ENCODE peak calls at places on chromosomes 1 and 21, in eight cellular contexts. One of them, this sample, is unnamed. For H3K36me3, the result is how much of the 10 kb centered on the place peaks cover.

GRCh38 chr1:204041232-204041767 is 31.6 kb upstream of the SOX13 start:
- DNase-seq in right lobe of liver: no peak
- DNase-seq in transverse colon: no peak
- DNase-seq in trophoblast cell: no peak
- DNase-seq in CD8-positive, alpha-beta memory T cell: no peak
- DNase-seq in uterus: peak
- DNase-seq in left ventricle myocardium inferior: peak
- DNase-seq in brain microvascular endothelial cell: no peak
- DNase-seq in this sample: no peak

GRCh38 chr1:174074757-174075156 is 52.6 kb upstream of the RC3H1 start:
- DNase-seq in right lobe of liver: no peak
- DNase-seq in transverse colon: no peak
- DNase-seq in trophoblast cell: no peak
- DNase-seq in CD8-positive, alpha-beta memory T cell: no peak
- DNase-seq in uterus: no peak
- DNase-seq in left ventricle myocardium inferior: no peak
- DNase-seq in brain microvascular endothelial cell: no peak
- DNase-seq in this sample: no peak

GRCh38 chr1:78340006-78340405 is 150.8 kb upstream of the PTGFR start:
- DNase-seq in right lobe of liver: no peak
- DNase-seq in transverse colon: no peak
- DNase-seq in trophoblast cell: peak
- DNase-seq in CD8-positive, alpha-beta memory T cell: no peak
- DNase-seq in uterus: no peak
- DNase-seq in left ventricle myocardium inferior: no peak
- DNase-seq in brain microvascular endothelial cell: peak
- DNase-seq in this sample: no peak

GRCh38 chr1:1799716-1800115 is 21.4 kb upstream of the NADK start:
- DNase-seq in right lobe of liver: no peak
- DNase-seq in transverse colon: no peak
- DNase-seq in trophoblast cell: no peak
- DNase-seq in CD8-positive, alpha-beta memory T cell: no peak
- DNase-seq in uterus: no peak
- DNase-seq in left ventricle myocardium inferior: no peak
- DNase-seq in brain microvascular endothelial cell: no peak
- DNase-seq in this sample: no peak

GRCh38 chr1:62466982-62467532 is 30.2 kb downstream of the USP1 start:
- DNase-seq in right lobe of liver: no peak
- DNase-seq in transverse colon: no peak
- DNase-seq in trophoblast cell: no peak
- DNase-seq in CD8-positive, alpha-beta memory T cell: no peak
- DNase-seq in uterus: no peak
- DNase-seq in left ventricle myocardium inferior: no peak
- DNase-seq in brain microvascular endothelial cell: no peak
- DNase-seq in this sample: no peak

GRCh38 chr1:112818990-112819689 is 104.0 kb upstream of the PPM1J start:
- DNase-seq in right lobe of liver: no peak
- DNase-seq in transverse colon: no peak
- DNase-seq in trophoblast cell: peak
- DNase-seq in CD8-positive, alpha-beta memory T cell: no peak
- DNase-seq in uterus: no peak
- DNase-seq in left ventricle myocardium inferior: no peak
- DNase-seq in brain microvascular endothelial cell: peak
- DNase-seq in this sample: no peak

GRCh38 chr1:161079436-161080110 is 9.8 kb downstream of the NECTIN4 start:
- DNase-seq in right lobe of liver: no peak
- DNase-seq in transverse colon: no peak
- DNase-seq in trophoblast cell: no peak
- DNase-seq in CD8-positive, alpha-beta memory T cell: no peak
- DNase-seq in uterus: no peak
- DNase-seq in left ventricle myocardium inferior: no peak
- DNase-seq in brain microvascular endothelial cell: no peak
- DNase-seq in this sample: no peak

GRCh38 chr21:34844924-34845238 is 176.1 kb downstream of the CLIC6 start:
- DNase-seq in right lobe of liver: no peak
- DNase-seq in transverse colon: no peak
- DNase-seq in trophoblast cell: no peak
- DNase-seq in CD8-positive, alpha-beta memory T cell: no peak
- DNase-seq in uterus: no peak
- DNase-seq in left ventricle myocardium inferior: no peak
- DNase-seq in brain microvascular endothelial cell: no peak
- DNase-seq in this sample: no peak

GRCh38 chr1:156957634-156958033 is 37.2 kb downstream of the LRRC71 start:
- DNase-seq in right lobe of liver: no peak
- DNase-seq in transverse colon: no peak
- DNase-seq in trophoblast cell: peak
- DNase-seq in CD8-positive, alpha-beta memory T cell: no peak
- DNase-seq in uterus: no peak
- DNase-seq in left ventricle myocardium inferior: no peak
- DNase-seq in brain microvascular endothelial cell: no peak
- DNase-seq in this sample: no peak

GRCh38 chr1:192660613-192661012 is 24.7 kb downstream of the RGS13 start:
- DNase-seq in right lobe of liver: no peak
- DNase-seq in transverse colon: no peak
- DNase-seq in trophoblast cell: no peak
- DNase-seq in CD8-positive, alpha-beta memory T cell: no peak
- DNase-seq in uterus: no peak
- DNase-seq in left ventricle myocardium inferior: no peak
- DNase-seq in brain microvascular endothelial cell: no peak
- DNase-seq in this sample: no peak

GRCh38 chr1:11563560-11564069 is 84.7 kb downstream of the DISP3 start:
- DNase-seq in right lobe of liver: no peak
- DNase-seq in transverse colon: no peak
- DNase-seq in trophoblast cell: no peak
- DNase-seq in CD8-positive, alpha-beta memory T cell: no peak
- DNase-seq in uterus: no peak
- DNase-seq in left ventricle myocardium inferior: no peak
- DNase-seq in brain microvascular endothelial cell: no peak
- DNase-seq in this sample: no peak

GRCh38 chr1:173206816-173207595 is at the start of gene TNFSF4:
- DNase-seq in right lobe of liver: no peak
- DNase-seq in transverse colon: no peak
- DNase-seq in trophoblast cell: peak
- DNase-seq in CD8-positive, alpha-beta memory T cell: no peak
- DNase-seq in uterus: peak
- DNase-seq in left ventricle myocardium inferior: peak
- DNase-seq in brain microvascular endothelial cell: no peak
- DNase-seq in this sample: no peak

GRCh38 chr1:171748651-171749050 is 6.8 kb upstream of the VAMP4 start:
- DNase-seq in right lobe of liver: no peak
- DNase-seq in transverse colon: no peak
- DNase-seq in trophoblast cell: no peak
- DNase-seq in CD8-positive, alpha-beta memory T cell: no peak
- DNase-seq in uterus: no peak
- DNase-seq in left ventricle myocardium inferior: no peak
- DNase-seq in brain microvascular endothelial cell: no peak
- DNase-seq in this sample: no peak

GRCh38 chr1:229412056-229412455 is 21.8 kb downstream of the ACTA1 start:
- DNase-seq in right lobe of liver: no peak
- DNase-seq in transverse colon: no peak
- DNase-seq in trophoblast cell: peak
- DNase-seq in CD8-positive, alpha-beta memory T cell: no peak
- DNase-seq in uterus: no peak
- DNase-seq in left ventricle myocardium inferior: no peak
- DNase-seq in brain microvascular endothelial cell: no peak
- DNase-seq in this sample: no peak

GRCh38 chr1:208510192-208510952 is 266.2 kb upstream of the PLXNA2 start:
- DNase-seq in right lobe of liver: no peak
- DNase-seq in transverse colon: no peak
- DNase-seq in trophoblast cell: peak
- DNase-seq in CD8-positive, alpha-beta memory T cell: no peak
- DNase-seq in uterus: no peak
- DNase-seq in left ventricle myocardium inferior: no peak
- DNase-seq in brain microvascular endothelial cell: peak
- DNase-seq in this sample: no peak

GRCh38 chr1:171434717-171435346 is 50.5 kb upstream of the PRRC2C start:
- DNase-seq in right lobe of liver: no peak
- DNase-seq in transverse colon: no peak
- DNase-seq in trophoblast cell: peak
- DNase-seq in CD8-positive, alpha-beta memory T cell: no peak
- DNase-seq in uterus: peak
- DNase-seq in left ventricle myocardium inferior: no peak
- DNase-seq in brain microvascular endothelial cell: peak
- DNase-seq in this sample: no peak

GRCh38 chr1:247295746-247296145 is 35.9 kb downstream of the ZNF496 start:
- DNase-seq in right lobe of liver: no peak
- DNase-seq in transverse colon: no peak
- DNase-seq in trophoblast cell: no peak
- DNase-seq in CD8-positive, alpha-beta memory T cell: no peak
- DNase-seq in uterus: no peak
- DNase-seq in left ventricle myocardium inferior: no peak
- DNase-seq in brain microvascular endothelial cell: no peak
- DNase-seq in this sample: no peak

GRCh38 chr21:32306021-32306780 is 7.5 kb downstream of the MRAP start:
- DNase-seq in right lobe of liver: no peak
- DNase-seq in transverse colon: no peak
- DNase-seq in trophoblast cell: no peak
- DNase-seq in CD8-positive, alpha-beta memory T cell: no peak
- DNase-seq in uterus: no peak
- DNase-seq in left ventricle myocardium inferior: no peak
- DNase-seq in brain microvascular endothelial cell: peak
- DNase-seq in this sample: no peak

GRCh38 chr1:244074559-244075171 is 23.6 kb downstream of the ZBTB18 start:
- DNase-seq in right lobe of liver: no peak
- DNase-seq in transverse colon: peak
- DNase-seq in trophoblast cell: no peak
- DNase-seq in CD8-positive, alpha-beta memory T cell: peak
- DNase-seq in uterus: no peak
- DNase-seq in left ventricle myocardium inferior: no peak
- DNase-seq in brain microvascular endothelial cell: no peak
- DNase-seq in this sample: peak

GRCh38 chr1:34780528-34780927 is 486 bp upstream of the GJB3 start:
- DNase-seq in right lobe of liver: no peak
- DNase-seq in transverse colon: no peak
- DNase-seq in trophoblast cell: no peak
- DNase-seq in CD8-positive, alpha-beta memory T cell: no peak
- DNase-seq in uterus: no peak
- DNase-seq in left ventricle myocardium inferior: no peak
- DNase-seq in brain microvascular endothelial cell: no peak
- DNase-seq in this sample: no peak

GRCh38 chr1:984476-984814 is 2.6 kb upstream of the PERM1 start:
- DNase-seq in right lobe of liver: no peak
- DNase-seq in transverse colon: no peak
- DNase-seq in trophoblast cell: no peak
- DNase-seq in CD8-positive, alpha-beta memory T cell: no peak
- DNase-seq in uterus: no peak
- DNase-seq in left ventricle myocardium inferior: no peak
- DNase-seq in brain microvascular endothelial cell: no peak
- DNase-seq in this sample: no peak

GRCh38 chr1:77273891-77274290 is 7.9 kb upstream of the AK5 start:
- DNase-seq in right lobe of liver: no peak
- DNase-seq in transverse colon: no peak
- DNase-seq in trophoblast cell: no peak
- DNase-seq in CD8-positive, alpha-beta memory T cell: no peak
- DNase-seq in uterus: no peak
- DNase-seq in left ventricle myocardium inferior: no peak
- DNase-seq in brain microvascular endothelial cell: no peak
- DNase-seq in this sample: no peak

GRCh38 chr1:209556159-209556690 is 27.3 kb upstream of the CAMK1G start:
- DNase-seq in right lobe of liver: no peak
- DNase-seq in transverse colon: no peak
- DNase-seq in trophoblast cell: no peak
- DNase-seq in CD8-positive, alpha-beta memory T cell: no peak
- DNase-seq in uterus: no peak
- DNase-seq in left ventricle myocardium inferior: no peak
- DNase-seq in brain microvascular endothelial cell: no peak
- DNase-seq in this sample: no peak

GRCh38 chr21:41480086-41480690 is 27.8 kb downstream of the TMPRSS2 start:
- DNase-seq in right lobe of liver: peak
- DNase-seq in transverse colon: peak
- DNase-seq in trophoblast cell: no peak
- DNase-seq in CD8-positive, alpha-beta memory T cell: no peak
- DNase-seq in uterus: no peak
- DNase-seq in left ventricle myocardium inferior: no peak
- DNase-seq in brain microvascular endothelial cell: no peak
- DNase-seq in this sample: no peak
- H3K36me3 ChIP-seq in right lobe of liver: under half
- H3K36me3 ChIP-seq in transverse colon: under half
- H3K36me3 ChIP-seq in trophoblast cell: under half
- H3K36me3 ChIP-seq in CD8-positive, alpha-beta memory T cell: under half
- H3K36me3 ChIP-seq in uterus: under half
- H3K36me3 ChIP-seq in left ventricle myocardium inferior: under half
- H3K36me3 ChIP-seq in brain microvascular endothelial cell: under half
- H3K36me3 ChIP-seq in this sample: under half

GRCh38 chr1:102838016-102838415 is 270.3 kb downstream of the COL11A1 start:
- DNase-seq in right lobe of liver: no peak
- DNase-seq in transverse colon: no peak
- DNase-seq in trophoblast cell: peak
- DNase-seq in CD8-positive, alpha-beta memory T cell: no peak
- DNase-seq in uterus: no peak
- DNase-seq in left ventricle myocardium inferior: no peak
- DNase-seq in brain microvascular endothelial cell: no peak
- DNase-seq in this sample: no peak
- H3K4me3 ChIP-seq in right lobe of liver: no peak
- H3K4me3 ChIP-seq in transverse colon: no peak
- H3K4me3 ChIP-seq in trophoblast cell: no peak
- H3K4me3 ChIP-seq in CD8-positive, alpha-beta memory T cell: no peak
- H3K4me3 ChIP-seq in uterus: no peak
- H3K4me3 ChIP-seq in left ventricle myocardium inferior: no peak
- H3K4me3 ChIP-seq in brain microvascular endothelial cell: no peak
- H3K4me3 ChIP-seq in this sample: no peak

DNA sequence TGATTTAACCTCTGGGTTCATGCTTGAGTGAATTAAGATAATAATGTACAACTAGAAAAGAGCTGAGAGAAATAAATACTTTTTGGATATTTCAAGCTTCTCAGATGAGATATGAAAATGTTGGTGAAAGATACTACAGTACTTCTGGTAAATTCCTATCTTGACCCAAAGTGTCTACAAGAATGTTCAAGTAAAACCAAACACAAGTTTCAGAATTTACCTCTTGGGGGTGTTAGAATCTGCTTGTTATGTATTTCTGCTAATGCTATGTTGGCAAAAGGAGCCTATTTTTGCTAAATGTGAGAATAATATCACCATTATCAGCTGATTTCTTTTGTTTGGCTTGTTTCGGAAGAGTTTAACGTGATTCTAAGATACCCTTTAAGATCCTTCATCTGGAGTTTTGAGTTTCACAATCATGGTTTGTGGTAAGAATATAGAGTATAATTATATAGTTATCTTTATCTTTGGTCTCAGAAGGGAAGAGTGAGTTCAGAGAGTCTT is 388.5 kb downstream of the LMO4 start:
- DNase-seq in right lobe of liver: no peak
- DNase-seq in transverse colon: no peak
- DNase-seq in trophoblast cell: no peak
- DNase-seq in CD8-positive, alpha-beta memory T cell: no peak
- DNase-seq in uterus: no peak
- DNase-seq in left ventricle myocardium inferior: no peak
- DNase-seq in brain microvascular endothelial cell: no peak
- DNase-seq in this sample: no peak
- H3K36me3 ChIP-seq in right lobe of liver: under half
- H3K36me3 ChIP-seq in transverse colon: under half
- H3K36me3 ChIP-seq in trophoblast cell: under half
- H3K36me3 ChIP-seq in CD8-positive, alpha-beta memory T cell: under half
- H3K36me3 ChIP-seq in uterus: under half
- H3K36me3 ChIP-seq in left ventricle myocardium inferior: under half
- H3K36me3 ChIP-seq in brain microvascular endothelial cell: under half
- H3K36me3 ChIP-seq in this sample: under half

DNA sequence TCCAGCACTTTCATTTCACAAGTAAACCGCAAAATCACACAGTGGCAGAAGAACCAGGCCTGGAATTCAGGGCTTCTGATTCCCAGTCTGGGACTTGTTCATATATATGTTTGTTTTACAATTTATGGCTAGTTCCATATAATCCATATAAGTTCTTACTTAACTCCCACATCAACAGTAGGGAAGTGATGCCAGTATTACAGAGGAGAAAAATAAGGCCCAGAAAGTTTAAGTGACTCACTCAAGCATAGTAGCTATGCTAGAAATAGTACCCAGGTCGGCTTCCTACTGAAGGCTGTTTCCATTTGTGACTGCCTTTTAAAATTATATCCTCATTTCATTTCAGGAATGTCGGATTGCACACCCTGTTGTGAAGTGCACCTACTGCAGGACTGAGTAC is 1.4 kb downstream of the FAM76A start:
- DNase-seq in right lobe of liver: no peak
- DNase-seq in transverse colon: no peak
- DNase-seq in trophoblast cell: peak
- DNase-seq in CD8-positive, alpha-beta memory T cell: no peak
- DNase-seq in uterus: no peak
- DNase-seq in left ventricle myocardium inferior: no peak
- DNase-seq in brain microvascular endothelial cell: peak
- DNase-seq in this sample: no peak
- H3K4me3 ChIP-seq in right lobe of liver: no peak
- H3K4me3 ChIP-seq in transverse colon: no peak
- H3K4me3 ChIP-seq in trophoblast cell: no peak
- H3K4me3 ChIP-seq in CD8-positive, alpha-beta memory T cell: no peak
- H3K4me3 ChIP-seq in uterus: peak
- H3K4me3 ChIP-seq in left ventricle myocardium inferior: peak
- H3K4me3 ChIP-seq in brain microvascular endothelial cell: peak
- H3K4me3 ChIP-seq in this sample: peak

This sample was measured in effector memory CD4-positive, alpha-beta T cell.